ENCODE peak calls at places on chromosomes 11 and 22, in nine cellular contexts. One of them, this sample, is unnamed.

GRCh38 chr11:17476317-17477083 is at the start of gene ABCC8:
- DNase-seq in stimulated activated CD4-positive, alpha-beta T cell treated with anti-CD3 and anti-CD28 coated beads, Interleukin-1b, Interleukin-23, amount 100 ng/mL, for 1 hour: no peak
- DNase-seq in GM06990: no peak
- DNase-seq in amniotic stem cell: no peak
- DNase-seq in NB4: no peak
- DNase-seq in HFFc6: no peak
- DNase-seq in fibroblast of pulmonary artery: no peak
- DNase-seq in neuronal stem cell: no peak
- DNase-seq in skeletal muscle cell: no peak
- DNase-seq in this sample: no peak

GRCh38 chr11:8028766-8029165 is 41.6 kb downstream of the EIF3F start:
- DNase-seq in NB4: no peak
- DNase-seq in amniotic stem cell: no peak
- DNase-seq in HFFc6: no peak
- DNase-seq in fibroblast of pulmonary artery: no peak
- DNase-seq in skeletal muscle cell: no peak
- DNase-seq in GM06990: no peak
- DNase-seq in neuronal stem cell: no peak
- DNase-seq in stimulated activated CD4-positive, alpha-beta T cell treated with anti-CD3 and anti-CD28 coated beads, Interleukin-1b, Interleukin-23, amount 100 ng/mL, for 1 hour: no peak
- DNase-seq in this sample: no peak

GRCh38 chr11:122113836-122114235 is 2.2 kb downstream of the BLID start:
- DNase-seq in neuronal stem cell: no peak
- DNase-seq in amniotic stem cell: no peak
- DNase-seq in GM06990: no peak
- DNase-seq in HFFc6: no peak
- DNase-seq in fibroblast of pulmonary artery: peak
- DNase-seq in NB4: no peak
- DNase-seq in skeletal muscle cell: peak
- DNase-seq in stimulated activated CD4-positive, alpha-beta T cell treated with anti-CD3 and anti-CD28 coated beads, Interleukin-1b, Interleukin-23, amount 100 ng/mL, for 1 hour: no peak
- DNase-seq in this sample: no peak

GRCh38 chr11:2693271-2693833 is 6.4 kb downstream of the KCNQ1OT1 start:
- DNase-seq in HFFc6: no peak
- DNase-seq in neuronal stem cell: no peak
- DNase-seq in skeletal muscle cell: no peak
- DNase-seq in stimulated activated CD4-positive, alpha-beta T cell treated with anti-CD3 and anti-CD28 coated beads, Interleukin-1b, Interleukin-23, amount 100 ng/mL, for 1 hour: no peak
- DNase-seq in GM06990: no peak
- DNase-seq in NB4: no peak
- DNase-seq in amniotic stem cell: no peak
- DNase-seq in fibroblast of pulmonary artery: no peak
- DNase-seq in this sample: no peak

GRCh38 chr22:49353185-49353584 is 474.5 kb downstream of the BRD1 start:
- DNase-seq in amniotic stem cell: no peak
- DNase-seq in GM06990: no peak
- DNase-seq in HFFc6: no peak
- DNase-seq in fibroblast of pulmonary artery: no peak
- DNase-seq in NB4: no peak
- DNase-seq in neuronal stem cell: no peak
- DNase-seq in stimulated activated CD4-positive, alpha-beta T cell treated with anti-CD3 and anti-CD28 coated beads, Interleukin-1b, Interleukin-23, amount 100 ng/mL, for 1 hour: no peak
- DNase-seq in skeletal muscle cell: no peak
- DNase-seq in this sample: no peak

GRCh38 chr11:17700991-17701390 is 18.4 kb upstream of the MYOD1 start:
- DNase-seq in neuronal stem cell: no peak
- DNase-seq in amniotic stem cell: no peak
- DNase-seq in fibroblast of pulmonary artery: no peak
- DNase-seq in NB4: no peak
- DNase-seq in GM06990: no peak
- DNase-seq in skeletal muscle cell: no peak
- DNase-seq in HFFc6: no peak
- DNase-seq in stimulated activated CD4-positive, alpha-beta T cell treated with anti-CD3 and anti-CD28 coated beads, Interleukin-1b, Interleukin-23, amount 100 ng/mL, for 1 hour: no peak
- DNase-seq in this sample: no peak

GRCh38 chr11:106280041-106280440 is 202.6 kb downstream of the AASDHPPT start:
- DNase-seq in amniotic stem cell: no peak
- DNase-seq in NB4: no peak
- DNase-seq in GM06990: no peak
- DNase-seq in fibroblast of pulmonary artery: no peak
- DNase-seq in stimulated activated CD4-positive, alpha-beta T cell treated with anti-CD3 and anti-CD28 coated beads, Interleukin-1b, Interleukin-23, amount 100 ng/mL, for 1 hour: no peak
- DNase-seq in skeletal muscle cell: no peak
- DNase-seq in HFFc6: no peak
- DNase-seq in neuronal stem cell: no peak
- DNase-seq in this sample: no peak

GRCh38 chr11:17384002-17384511 is 4.4 kb downstream of the KCNJ11 start:
- DNase-seq in fibroblast of pulmonary artery: peak
- DNase-seq in stimulated activated CD4-positive, alpha-beta T cell treated with anti-CD3 and anti-CD28 coated beads, Interleukin-1b, Interleukin-23, amount 100 ng/mL, for 1 hour: peak
- DNase-seq in skeletal muscle cell: peak
- DNase-seq in neuronal stem cell: peak
- DNase-seq in amniotic stem cell: peak
- DNase-seq in HFFc6: peak
- DNase-seq in GM06990: peak
- DNase-seq in NB4: peak
- DNase-seq in this sample: peak

GRCh38 chr11:90251599-90251998 is 28.8 kb upstream of the CHORDC1 start:
- DNase-seq in skeletal muscle cell: no peak
- DNase-seq in GM06990: no peak
- DNase-seq in stimulated activated CD4-positive, alpha-beta T cell treated with anti-CD3 and anti-CD28 coated beads, Interleukin-1b, Interleukin-23, amount 100 ng/mL, for 1 hour: no peak
- DNase-seq in HFFc6: no peak
- DNase-seq in neuronal stem cell: no peak
- DNase-seq in NB4: no peak
- DNase-seq in fibroblast of pulmonary artery: no peak
- DNase-seq in amniotic stem cell: no peak
- DNase-seq in this sample: no peak

GRCh38 chr11:73252577-73253191 is 19.5 kb upstream of the P2RY6 start:
- DNase-seq in skeletal muscle cell: no peak
- DNase-seq in stimulated activated CD4-positive, alpha-beta T cell treated with anti-CD3 and anti-CD28 coated beads, Interleukin-1b, Interleukin-23, amount 100 ng/mL, for 1 hour: no peak
- DNase-seq in GM06990: no peak
- DNase-seq in fibroblast of pulmonary artery: no peak
- DNase-seq in neuronal stem cell: no peak
- DNase-seq in HFFc6: peak
- DNase-seq in amniotic stem cell: no peak
- DNase-seq in NB4: peak
- DNase-seq in this sample: peak

GRCh38 chr11:65576867-65577755 is 1.3 kb downstream of the EHBP1L1 start:
- DNase-seq in amniotic stem cell: no peak
- DNase-seq in skeletal muscle cell: no peak
- DNase-seq in neuronal stem cell: no peak
- DNase-seq in fibroblast of pulmonary artery: peak
- DNase-seq in stimulated activated CD4-positive, alpha-beta T cell treated with anti-CD3 and anti-CD28 coated beads, Interleukin-1b, Interleukin-23, amount 100 ng/mL, for 1 hour: no peak
- DNase-seq in HFFc6: peak
- DNase-seq in GM06990: no peak
- DNase-seq in NB4: peak
- DNase-seq in this sample: peak

GRCh38 chr11:93765551-93765950 is 18.5 kb upstream of the MED17 start:
- DNase-seq in stimulated activated CD4-positive, alpha-beta T cell treated with anti-CD3 and anti-CD28 coated beads, Interleukin-1b, Interleukin-23, amount 100 ng/mL, for 1 hour: no peak
- DNase-seq in HFFc6: no peak
- DNase-seq in skeletal muscle cell: no peak
- DNase-seq in neuronal stem cell: no peak
- DNase-seq in amniotic stem cell: no peak
- DNase-seq in fibroblast of pulmonary artery: no peak
- DNase-seq in GM06990: no peak
- DNase-seq in NB4: no peak
- DNase-seq in this sample: no peak

GRCh38 chr11:32891657-32892354 is 805 bp upstream of the QSER1 start:
- DNase-seq in HFFc6: no peak
- DNase-seq in NB4: peak
- DNase-seq in neuronal stem cell: no peak
- DNase-seq in amniotic stem cell: no peak
- DNase-seq in stimulated activated CD4-positive, alpha-beta T cell treated with anti-CD3 and anti-CD28 coated beads, Interleukin-1b, Interleukin-23, amount 100 ng/mL, for 1 hour: no peak
- DNase-seq in fibroblast of pulmonary artery: peak
- DNase-seq in GM06990: no peak
- DNase-seq in skeletal muscle cell: no peak
- DNase-seq in this sample: peak

GRCh38 chr22:48938741-48939140 is 888.9 kb downstream of the BRD1 start:
- DNase-seq in stimulated activated CD4-positive, alpha-beta T cell treated with anti-CD3 and anti-CD28 coated beads, Interleukin-1b, Interleukin-23, amount 100 ng/mL, for 1 hour: no peak
- DNase-seq in amniotic stem cell: no peak
- DNase-seq in fibroblast of pulmonary artery: no peak
- DNase-seq in HFFc6: no peak
- DNase-seq in neuronal stem cell: no peak
- DNase-seq in skeletal muscle cell: no peak
- DNase-seq in NB4: no peak
- DNase-seq in GM06990: no peak
- DNase-seq in this sample: no peak

GRCh38 chr11:61696602-61697001 is 16.4 kb downstream of the DAGLA start:
- DNase-seq in fibroblast of pulmonary artery: no peak
- DNase-seq in amniotic stem cell: no peak
- DNase-seq in skeletal muscle cell: no peak
- DNase-seq in NB4: peak
- DNase-seq in neuronal stem cell: no peak
- DNase-seq in stimulated activated CD4-positive, alpha-beta T cell treated with anti-CD3 and anti-CD28 coated beads, Interleukin-1b, Interleukin-23, amount 100 ng/mL, for 1 hour: no peak
- DNase-seq in GM06990: no peak
- DNase-seq in HFFc6: no peak
- DNase-seq in this sample: no peak

This sample was measured in AML-193.